ENCODE peak calls at places on chromosome 16, in six cellular contexts. W, J, S, N, T and E are unnamed samples.

GRCh38 chr16:88300463-88300835 is 82.3 kb upstream of the ZNF469 start:
- DNase-seq in S (no peak), T (no peak), J (no peak), N (no peak), W (no peak), E (no peak)

GRCh38 chr16:67989322-67990017 is 9.2 kb upstream of the DPEP3 start:
- DNase-seq in T (no peak), S (no peak), J (no peak), N (no peak), W (no peak), E (no peak)

GRCh38 chr16:72464597-72465368 is 292.8 kb upstream of the PMFBP1 start:
- DNase-seq in T (no peak), N (no peak), J (no peak), S (no peak), W (no peak), E (no peak)

GRCh38 chr16:84942786-84943185 is 68.5 kb downstream of the ZDHHC7 start:
- DNase-seq in N (no peak), W (no peak), J (no peak), S (no peak), T (no peak), E (no peak)

GRCh38 chr16:2142942-2143868 is 5.2 kb upstream of the RAB26 start:
- DNase-seq in T (no peak), N (peak), W (no peak), J (no peak), S (peak), E (no peak)

GRCh38 chr16:50709061-50709695 is 15.8 kb downstream of the NOD2 start:
- DNase-seq in W (no peak), S (no peak), T (no peak), J (peak), N (no peak), E (no peak)

GRCh38 chr16:3129137-3130131 is 5.4 kb upstream of the ZNF213 start:
- DNase-seq in J (peak), N (peak), S (peak), W (peak), T (peak), E (peak)

GRCh38 chr16:47258874-47259461 is 115.2 kb upstream of the NETO2 start:
- DNase-seq in S (no peak), T (no peak), N (peak), J (peak), W (no peak), E (peak)

GRCh38 chr16:19304670-19305240 is 19.2 kb downstream of the CLEC19A start:
- DNase-seq in S (no peak), W (no peak), T (no peak), J (no peak), N (no peak), E (no peak)

GRCh38 chr16:84496991-84497390 is 7.5 kb downstream of the MEAK7 start:
- DNase-seq in S (no peak), N (no peak), W (no peak), J (no peak), T (peak), E (no peak)

GRCh38 chr16:80197790-80198201 is 343.0 kb upstream of the DYNLRB2 start:
- DNase-seq in J (no peak), N (no peak), T (no peak), W (no peak), S (no peak), E (no peak)

GRCh38 chr16:69095179-69095578 is 10.3 kb upstream of the HAS3 start:
- DNase-seq in J (no peak), S (no peak), W (no peak), N (no peak), T (no peak), E (no peak)

GRCh38 chr16:89409161-89409711 is 81.1 kb downstream of the ANKRD11 start:
- DNase-seq in S (peak), J (no peak), T (no peak), W (no peak), N (no peak), E (no peak)

GRCh38 chr16:1788708-1789100 is 4.8 kb downstream of the IGFALS start:
- DNase-seq in T (peak), W (no peak), N (no peak), S (no peak), J (no peak), E (peak)

GRCh38 chr16:11792404-11793260 is 4.4 kb downstream of the ZC3H7A start:
- DNase-seq in W (no peak), J (no peak), T (no peak), S (peak), N (no peak), E (no peak)

GRCh38 chr16:50310308-50311133 is 44.2 kb downstream of the ADCY7 start:
- DNase-seq in S (no peak), T (no peak), N (no peak), J (peak), W (no peak), E (no peak)

GRCh38 chr16:7792346-7792745 is 459.7 kb downstream of the RBFOX1 start:
- DNase-seq in N (no peak), J (no peak), S (no peak), T (no peak), W (no peak), E (no peak)

GRCh38 chr16:53642094-53642493 is 61.6 kb downstream of the RPGRIP1L start:
- DNase-seq in T (no peak), N (no peak), S (no peak), W (no peak), J (no peak), E (no peak)

GRCh38 chr16:67463059-67463458 is 17.9 kb downstream of the ATP6V0D1 start:
- DNase-seq in W (no peak), T (no peak), N (no peak), J (no peak), S (peak), E (no peak)

GRCh38 chr16:19884611-19885455 is at the start of gene GPRC5B:
- DNase-seq in N (peak), S (peak), W (peak), J (peak), T (no peak), E (peak)

GRCh38 chr16:89049484-89050118 is 44.1 kb upstream of the ACSF3 start:
- DNase-seq in T (no peak), N (no peak), W (no peak), S (peak), J (no peak), E (no peak)

GRCh38 chr16:67969286-67970039 is 1.0 kb upstream of the SLC12A4 start:
- DNase-seq in N (peak), J (peak), T (no peak), W (no peak), S (no peak), E (no peak)

GRCh38 chr16:53457670-53458069 is 23.4 kb downstream of the RBL2 start:
- DNase-seq in S (no peak), N (no peak), J (peak), T (no peak), W (no peak), E (no peak)

GRCh38 chr16:72990003-72990521 is 57.9 kb downstream of the ZFHX3 start:
- DNase-seq in T (peak), W (no peak), J (no peak), S (no peak), N (no peak), E (no peak)

GRCh38 chr16:48524348-48525200 is 85.4 kb downstream of the N4BP1 start:
- DNase-seq in N (no peak), W (no peak), J (no peak), S (no peak), T (peak), E (no peak)

GRCh38 chr16:48526958-48527331 is 83.0 kb downstream of the N4BP1 start:
- DNase-seq in T (peak), N (no peak), W (no peak), J (no peak), S (no peak), E (no peak)

GRCh38 chr16:48523415-48524204 is 86.4 kb downstream of the N4BP1 start:
- DNase-seq in W (no peak), N (no peak), S (no peak), J (no peak), T (peak), E (no peak)

GRCh38 chr16:48525201-48526057 is 84.6 kb downstream of the N4BP1 start:
- DNase-seq in W (no peak), T (peak), N (no peak), S (no peak), J (no peak), E (no peak)

GRCh38 chr16:48526058-48526957 is 83.7 kb downstream of the N4BP1 start:
- DNase-seq in N (peak), T (peak), S (peak), J (peak), W (no peak), E (no peak)
- TF ChIP-seq CTCF in N (peak), T (no peak), S (no peak), J (peak), W (peak), E (no peak)

GRCh38 chr16:51967566-51967965 is 579.4 kb downstream of the TOX3 start:
- DNase-seq in T (no peak), S (no peak), W (no peak), N (no peak), J (no peak), E (no peak)

GRCh38 chr16:51968756-51969155 is 578.2 kb downstream of the TOX3 start:
- DNase-seq in S (no peak), W (no peak), T (no peak), N (no peak), J (no peak), E (no peak)

GRCh38 chr16:51971184-51971583 is 575.8 kb downstream of the TOX3 start:
- DNase-seq in N (no peak), S (no peak), J (no peak), W (no peak), T (no peak), E (peak)
- TF ChIP-seq CTCF in N (peak), S (no peak), J (no peak), W (peak), T (no peak), E (peak)

GRCh38 chr16:57372372-57373116 is at the start of gene CX3CL1:
- DNase-seq in S (peak), T (peak), N (no peak), W (peak), J (no peak), E (peak)
- TF ChIP-seq CTCF in S (no peak), T (peak), N (no peak), W (peak), J (no peak), E (no peak)

DNA sequence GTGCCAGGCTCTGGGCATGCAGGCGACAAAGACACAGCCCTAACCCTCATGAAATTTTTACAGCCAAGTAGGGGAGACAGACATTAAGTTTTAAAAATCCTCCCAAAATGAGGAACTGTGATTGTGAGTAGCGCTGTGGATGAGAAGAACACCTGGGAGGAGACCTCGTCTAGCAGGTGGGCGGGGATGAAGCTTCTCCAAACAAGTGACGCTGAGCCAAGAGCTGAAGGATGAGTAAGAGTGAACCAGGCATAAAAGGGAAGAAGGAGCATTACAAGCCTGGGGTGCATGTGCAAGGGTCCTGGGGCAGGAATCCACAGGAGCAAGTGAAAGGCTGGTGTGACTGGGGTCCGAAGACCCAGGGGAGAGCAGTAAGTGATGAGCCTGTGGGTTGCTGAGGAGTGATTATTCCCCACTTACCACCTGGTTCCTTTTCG is 149.4 kb upstream of the HS3ST2 start:
- DNase-seq in J (no peak), N (no peak), T (peak), S (no peak), W (no peak), E (no peak)
- TF ChIP-seq CTCF in J (no peak), N (no peak), T (no peak), S (no peak), W (no peak), E (no peak)

GRCh38 chr16:13950821-13951547 is 31.0 kb downstream of the ERCC4 start:
- DNase-seq in J (no peak), T (no peak), S (no peak), W (no peak), N (no peak), E (no peak)

GRCh38 chr16:13940397-13940933 is 20.5 kb downstream of the ERCC4 start:
- DNase-seq in N (no peak), S (no peak), T (no peak), J (no peak), W (no peak), E (no peak)

DNA sequence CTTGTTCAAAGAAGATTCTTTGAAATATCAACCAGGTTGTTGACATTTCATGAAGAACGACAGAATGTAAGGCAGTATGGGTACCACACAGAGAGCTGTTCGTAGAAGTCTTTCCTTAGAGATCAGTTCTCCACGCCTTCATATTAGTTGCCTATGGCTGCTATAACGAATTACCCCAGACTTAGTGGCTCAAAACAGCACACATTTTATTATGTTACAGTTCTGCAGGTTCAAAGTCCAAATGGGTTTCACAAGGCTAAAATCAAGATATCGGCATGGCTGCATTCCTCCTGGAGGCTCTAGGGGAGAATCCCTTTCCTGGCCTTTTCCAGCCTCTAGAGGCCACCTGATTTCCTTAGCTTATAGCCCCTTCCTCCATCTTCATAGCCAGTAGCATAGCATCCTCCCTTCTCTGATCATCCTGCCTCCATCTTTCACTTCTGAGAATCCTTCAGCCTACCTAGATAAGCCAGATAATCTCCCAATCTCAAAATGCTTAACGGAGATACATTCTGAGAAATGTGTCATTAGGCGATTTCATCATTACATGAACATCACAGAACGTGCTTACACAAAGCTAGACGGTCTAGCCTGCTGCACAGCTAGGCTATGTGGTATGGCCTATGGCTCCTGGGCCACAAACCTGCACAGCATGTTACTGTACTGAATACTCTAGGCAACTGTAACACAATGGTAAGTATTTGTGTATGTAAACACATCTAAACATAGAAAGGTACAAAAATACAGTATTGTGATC is 26.0 kb downstream of the ERCC4 start:
- DNase-seq in S (no peak), N (no peak), T (no peak), W (no peak), J (no peak), E (no peak)
- TF ChIP-seq CTCF in S (no peak), N (no peak), T (no peak), W (no peak), J (no peak), E (no peak)

DNA sequence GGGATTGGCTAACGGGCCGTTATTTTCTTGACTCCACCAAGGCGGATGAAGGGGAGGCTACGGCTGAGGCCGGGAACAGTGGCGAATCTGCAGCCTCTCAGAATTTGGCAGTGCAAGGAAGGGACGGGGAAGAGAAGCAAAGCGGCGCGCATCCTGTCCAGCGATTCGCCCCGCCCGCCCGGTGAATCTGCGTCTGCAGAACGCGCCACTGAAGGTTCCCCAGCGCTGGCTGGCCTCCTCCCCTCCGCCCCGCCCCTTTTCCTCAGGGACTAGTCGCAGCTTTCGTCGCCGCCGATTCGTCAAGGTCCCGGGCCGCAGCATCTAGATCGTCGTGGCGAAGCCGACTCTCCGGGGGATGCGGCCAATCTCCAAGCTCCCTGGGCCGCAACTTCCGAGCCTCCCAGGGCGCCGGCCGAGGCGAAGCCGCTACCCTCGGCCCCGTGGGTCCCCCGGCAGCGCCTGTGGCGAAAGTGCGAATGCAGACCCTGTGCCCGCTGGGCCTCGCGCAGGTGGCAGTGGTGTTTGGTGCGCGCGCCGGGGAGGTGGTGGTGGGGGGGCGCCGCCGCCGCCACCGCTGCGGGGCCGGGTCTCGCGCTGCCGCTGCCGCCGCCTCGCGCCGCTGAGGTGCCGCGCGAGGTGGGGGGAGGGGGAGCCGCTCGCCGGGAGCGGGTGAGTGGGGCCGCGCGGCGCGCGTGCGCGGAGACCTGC is at the start of gene SETD1A:
- DNase-seq in W (peak), S (peak), T (peak), J (peak), N (peak), E (peak)
- TF ChIP-seq CTCF in W (no peak), S (no peak), T (peak), J (no peak), N (no peak), E (no peak)

GRCh38 chr16:5058476-5058875 is 7.3 kb downstream of the C16orf89 start:
- DNase-seq in J (no peak), N (peak), T (no peak), W (no peak), S (no peak), E (peak)
- TF ChIP-seq CTCF in J (no peak), N (peak), T (no peak), W (peak), S (no peak), E (peak)

GRCh38 chr16:10373556-10373955 is 12.3 kb upstream of the ATF7IP2 start:
- DNase-seq in T (no peak), J (no peak), S (no peak), N (no peak), W (no peak), E (no peak)

GRCh38 chr16:10371592-10371991 is 14.3 kb upstream of the ATF7IP2 start:
- DNase-seq in W (no peak), S (no peak), N (no peak), J (no peak), T (no peak), E (no peak)

GRCh38 chr16:10367616-10368188 is 18.2 kb upstream of the ATF7IP2 start:
- DNase-seq in S (no peak), W (no peak), J (no peak), T (no peak), N (no peak), E (no peak)

GRCh38 chr16:10370096-10370726 is 15.7 kb upstream of the ATF7IP2 start:
- DNase-seq in J (no peak), S (no peak), T (no peak), N (no peak), W (no peak), E (no peak)

GRCh38 chr16:10368984-10369551 is 16.8 kb upstream of the ATF7IP2 start:
- DNase-seq in N (peak), W (no peak), T (no peak), S (no peak), J (no peak), E (no peak)
- TF ChIP-seq CTCF in N (peak), W (no peak), T (no peak), S (no peak), J (no peak), E (no peak)

GRCh38 chr16:13296206-13296605 is 394.8 kb downstream of the SHISA9 start:
- DNase-seq in J (no peak), S (no peak), T (no peak), W (no peak), N (no peak), E (no peak)

GRCh38 chr16:13300066-13300465 is 398.7 kb downstream of the SHISA9 start:
- DNase-seq in W (no peak), N (no peak), J (no peak), T (no peak), S (no peak), E (no peak)

DNA sequence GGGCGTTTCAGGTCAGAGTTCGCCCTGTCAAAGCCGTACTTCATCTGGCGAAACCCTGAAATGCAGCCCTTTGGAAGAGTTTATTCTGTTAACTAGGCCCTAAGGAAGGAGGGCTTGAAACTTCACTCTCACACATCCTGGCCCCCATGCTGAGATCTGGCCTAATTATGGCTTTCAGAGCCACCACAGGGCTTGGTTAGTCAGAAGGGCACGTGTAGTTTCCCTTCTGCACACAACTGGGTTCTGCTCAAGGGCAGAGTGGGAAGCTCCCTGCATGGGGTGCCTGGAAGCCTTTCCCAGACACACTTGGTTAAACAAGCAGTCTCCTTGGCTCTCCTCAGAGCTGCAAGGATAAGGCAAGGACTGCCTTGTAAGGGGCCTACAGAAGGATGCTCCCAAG is 397.3 kb downstream of the SHISA9 start:
- DNase-seq in W (no peak), S (no peak), T (no peak), N (no peak), J (no peak), E (no peak)
- TF ChIP-seq CTCF in W (no peak), S (no peak), T (no peak), N (no peak), J (no peak), E (no peak)

GRCh38 chr16:86355538-86355937 is 154.8 kb upstream of the FOXF1 start:
- DNase-seq in T (no peak), S (no peak), W (no peak), J (no peak), N (no peak), E (no peak)

GRCh38 chr16:86356804-86357203 is 153.5 kb upstream of the FOXF1 start:
- DNase-seq in T (no peak), S (no peak), J (no peak), N (no peak), W (no peak), E (no peak)

GRCh38 chr16:86357950-86358349 is 152.4 kb upstream of the FOXF1 start:
- DNase-seq in N (no peak), S (no peak), W (no peak), J (no peak), T (no peak), E (no peak)

GRCh38 chr16:86355951-86356350 is 154.4 kb upstream of the FOXF1 start:
- DNase-seq in J (no peak), T (no peak), N (no peak), W (no peak), S (no peak), E (no peak)

DNA sequence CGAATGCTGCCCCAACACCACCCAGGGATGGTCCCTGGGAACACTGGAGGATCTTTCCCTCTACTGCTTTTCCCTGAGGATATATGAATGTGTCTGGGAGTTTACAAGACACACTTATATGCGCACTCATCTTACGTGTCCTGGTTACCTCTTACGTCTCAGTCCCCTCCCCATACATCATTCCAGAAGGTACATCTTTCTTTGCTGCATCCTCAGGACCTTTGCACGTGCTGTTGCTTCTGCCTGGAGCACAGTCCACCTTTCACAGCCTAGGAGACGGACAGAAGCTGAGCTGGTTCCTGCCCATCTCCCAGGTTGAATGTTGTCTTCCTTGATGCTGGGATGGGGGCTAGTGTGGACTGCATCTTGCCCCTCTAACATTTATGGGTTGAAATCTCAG is 153.0 kb upstream of the FOXF1 start:
- DNase-seq in J (no peak), T (no peak), W (no peak), N (no peak), S (no peak), E (no peak)
- TF ChIP-seq CTCF in J (no peak), T (no peak), W (no peak), N (no peak), S (no peak), E (no peak)